ENCODE peak calls at places on chromosomes 5 and 9, in four cellular contexts. W is K562, D is HepG2, X is GM12878. B is an unnamed sample.

GRCh38 chr9:89757776-89758528 is 153.1 kb downstream of the GADD45G start:
- DNase-seq in W (no peak), D (no peak), X (no peak), B (no peak)

GRCh38 chr5:675111-675875 is 17.9 kb downstream of the TPPP start:
- DNase-seq in W (no peak), D (no peak), X (no peak), B (no peak)

GRCh38 chr5:134149571-134150303 is 27.0 kb downstream of the SKP1 start:
- DNase-seq in W (no peak), D (peak; percentile 94), X (no peak), B (no peak)

GRCh38 chr5:113581388-113581787 is 67.9 kb downstream of the YTHDC2 start:
- DNase-seq in W (no peak), D (no peak), X (no peak), B (no peak)

GRCh38 chr9:76297721-76298239 is 96.4 kb downstream of the RFK start:
- DNase-seq in W (no peak), D (no peak), X (no peak), B (no peak)

GRCh38 chr5:36246011-36246410 is 4.3 kb upstream of the NADK2 start:
- DNase-seq in W (no peak), D (no peak), X (no peak), B (no peak)

GRCh38 chr5:33769968-33770367 is 121.8 kb downstream of the ADAMTS12 start:
- DNase-seq in W (no peak), D (no peak), X (no peak), B (no peak)

GRCh38 chr5:1141827-1142226 is 30.0 kb upstream of the SLC12A7 start:
- DNase-seq in W (no peak), D (no peak), X (no peak), B (no peak)

GRCh38 chr5:96177303-96177869 is 215.7 kb upstream of the ELL2 start:
- DNase-seq in W (no peak), D (peak; percentile 40), X (peak; percentile 73), B (no peak)

GRCh38 chr9:124013263-124014211 is 2.0 kb downstream of the LHX2 start:
- DNase-seq in W (no peak), D (no peak), X (no peak), B (peak; percentile 61)

GRCh38 chr5:59007460-59008063 is 424.7 kb downstream of the RAB3C start:
- DNase-seq in W (peak; percentile 8), D (no peak), X (no peak), B (no peak)

GRCh38 chr5:143054480-143054941 is 284.3 kb downstream of the ARHGAP26 start:
- DNase-seq in W (peak; percentile 29), D (no peak), X (peak; percentile 97), B (no peak)

GRCh38 chr5:35004200-35004599 is 43.5 kb downstream of the AGXT2 start:
- DNase-seq in W (no peak), D (no peak), X (no peak), B (no peak)

GRCh38 chr5:13831236-13831810 is 113.2 kb downstream of the DNAH5 start:
- DNase-seq in W (no peak), D (no peak), X (no peak), B (no peak)

GRCh38 chr5:65032250-65032649 is 263.5 kb downstream of the CWC27 start:
- DNase-seq in W (peak; percentile 22), D (no peak), X (no peak), B (no peak)

GRCh38 chr5:172414618-172415599 is 39.4 kb downstream of the SH3PXD2B start:
- DNase-seq in W (no peak), D (peak; percentile 94), X (no peak), B (no peak)

GRCh38 chr9:7094052-7094451 is 336.3 kb downstream of the KDM4C start:
- DNase-seq in W (peak; percentile 18), D (peak; percentile 15), X (no peak), B (peak; percentile 23)

GRCh38 chr5:171434874-171435273 is 15.4 kb downstream of the FGF18 start:
- DNase-seq in W (no peak), D (no peak), X (no peak), B (no peak)

GRCh38 chr9:124356745-124357390 is 58.4 kb downstream of the PSMB7 start:
- DNase-seq in W (no peak), D (no peak), X (no peak), B (no peak)

GRCh38 chr9:100440071-100440470 is 13.1 kb downstream of the MSANTD3 start:
- DNase-seq in W (no peak), D (no peak), X (no peak), B (no peak)

DNA sequence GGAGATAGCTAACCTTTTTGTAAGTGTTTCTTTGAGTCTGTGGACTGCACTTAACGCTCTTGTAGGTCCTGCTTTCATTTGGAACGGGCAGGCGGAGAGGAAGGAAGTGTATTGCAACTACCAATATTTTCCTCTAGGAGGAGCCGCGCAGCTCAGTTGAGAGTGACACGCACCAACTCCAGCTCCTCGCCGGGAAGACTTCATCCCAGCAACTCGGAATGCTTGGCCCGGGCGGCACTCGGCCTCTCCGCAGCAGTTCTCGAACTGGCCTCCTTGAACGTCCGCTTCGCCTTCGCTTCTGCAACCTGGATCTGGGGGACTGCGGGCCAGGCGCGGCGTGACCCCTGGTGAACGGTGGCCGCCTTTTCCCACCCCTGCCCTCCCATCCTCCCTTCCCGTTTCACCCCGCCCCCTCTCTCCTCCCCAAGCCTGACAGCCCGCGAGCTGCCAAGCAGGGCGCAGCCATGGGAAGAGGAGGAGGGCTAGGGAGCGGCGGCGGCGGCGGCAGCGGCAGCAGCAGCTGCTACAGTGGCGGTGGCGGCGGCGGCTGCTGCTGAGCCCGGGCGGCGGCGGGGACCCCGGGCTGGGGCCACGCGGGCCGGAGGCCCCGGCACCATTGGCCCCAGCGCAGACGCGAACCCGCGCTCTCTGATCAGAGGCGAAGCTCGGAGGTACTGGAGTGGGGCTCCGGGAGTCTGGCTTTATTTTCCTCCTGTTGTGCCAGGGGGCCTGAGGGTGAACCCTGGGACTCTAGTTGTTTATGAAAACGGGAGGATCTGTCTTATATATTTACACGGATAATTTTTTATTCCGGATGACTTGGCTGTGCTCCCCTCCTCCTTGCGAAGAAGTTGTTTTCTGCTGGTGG is at the start of gene GHR:
- DNase-seq in W (peak; percentile 66), D (peak; percentile 72), X (no peak), B (peak; percentile 86)
- TF ChIP-seq ETV6 in W (no peak), D (no peak), X (no peak), B (no peak)

GRCh38 chr9:137304383-137305059 is 2.5 kb upstream of the NRARP start:
- DNase-seq in W (no peak), D (no peak), X (no peak), B (no peak)
- TF ChIP-seq MAX in W (no peak), D (no peak), X (no peak), B (no peak)

GRCh38 chr9:128469070-128469469 is 13.3 kb downstream of the ODF2 start:
- DNase-seq in W (peak; percentile 23), D (no peak), X (no peak), B (no peak)

GRCh38 chr9:128473104-128473503 is 17.3 kb downstream of the ODF2 start:
- DNase-seq in W (no peak), D (no peak), X (no peak), B (no peak)

GRCh38 chr9:128475867-128476266 is 20.1 kb downstream of the ODF2 start:
- DNase-seq in W (no peak), D (no peak), X (no peak), B (no peak)

GRCh38 chr9:128470560-128470959 is 14.8 kb downstream of the ODF2 start:
- DNase-seq in W (no peak), D (no peak), X (no peak), B (no peak)
- TF ChIP-seq ETV6 in W (no peak), D (no peak), X (no peak), B (no peak)

DNA sequence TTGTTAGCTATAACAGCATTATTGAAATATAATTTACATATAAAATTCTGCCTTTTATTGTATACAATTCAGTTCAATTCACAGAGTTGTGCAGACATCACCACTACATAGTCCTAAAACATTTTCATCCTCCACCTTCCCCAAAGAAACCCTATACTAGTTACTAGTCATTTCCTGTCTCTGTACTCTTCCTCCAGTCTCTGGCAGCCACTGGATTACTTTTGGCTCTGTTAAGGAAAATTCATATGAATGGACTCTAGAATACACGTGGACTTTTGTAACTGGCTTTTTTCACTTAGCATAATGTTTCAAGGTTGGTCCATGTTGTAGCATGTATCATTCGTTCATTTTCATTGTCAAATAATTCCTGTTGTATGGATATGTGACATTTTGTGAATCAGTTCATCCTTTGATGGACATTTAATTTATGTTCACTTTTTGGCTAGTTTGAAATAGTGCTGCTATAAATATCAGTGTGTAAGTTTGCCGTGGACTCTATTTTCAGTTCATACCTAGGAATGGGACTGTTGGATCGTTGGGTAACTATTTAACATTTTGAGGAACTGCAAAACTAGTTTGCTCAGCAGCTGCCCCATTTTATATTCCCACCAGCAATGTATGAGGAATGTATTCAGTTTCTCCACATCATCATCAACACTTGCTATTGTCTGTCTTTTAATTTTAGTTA is 9.7 kb downstream of the ICE1 start:
- DNase-seq in W (no peak), D (no peak), X (no peak), B (no peak)
- TF ChIP-seq MAX in W (no peak), D (no peak), X (no peak), B (no peak)

DNA sequence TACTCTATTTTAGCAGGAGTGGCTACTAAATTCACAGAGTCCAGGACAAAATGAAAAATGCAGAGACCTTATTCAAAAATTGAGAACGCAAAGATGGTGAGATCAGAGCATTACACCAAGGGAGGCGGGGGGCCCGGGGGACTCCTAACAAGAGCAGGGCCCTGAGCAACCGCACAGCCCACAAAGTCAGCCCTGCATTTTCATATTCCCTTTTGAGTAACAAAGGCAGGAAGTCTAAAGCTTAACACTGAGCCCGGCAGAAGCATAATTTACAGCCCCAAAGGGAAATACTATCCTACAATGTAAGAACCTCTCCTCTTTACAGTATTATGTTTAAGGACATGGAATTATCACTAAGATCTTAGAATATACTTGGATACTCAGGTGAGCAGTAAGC is 69.3 kb downstream of the TLE1 start:
- DNase-seq in W (no peak), D (no peak), X (no peak), B (no peak)
- TF ChIP-seq ETV6 in W (no peak), D (no peak), X (no peak), B (no peak)

GRCh38 chr9:133916159-133916541 is 76.0 kb downstream of the VAV2 start:
- DNase-seq in W (no peak), D (no peak), X (no peak), B (no peak)

GRCh38 chr9:133913571-133914369 is 78.4 kb downstream of the VAV2 start:
- DNase-seq in W (no peak), D (no peak), X (no peak), B (no peak)

GRCh38 chr9:133914483-133915342 is 77.4 kb downstream of the VAV2 start:
- DNase-seq in W (no peak), D (peak; percentile 80), X (no peak), B (no peak)

GRCh38 chr9:133917407-133917806 is 74.7 kb downstream of the VAV2 start:
- DNase-seq in W (no peak), D (peak; percentile 32), X (no peak), B (no peak)

GRCh38 chr9:133915534-133916158 is 76.5 kb downstream of the VAV2 start:
- DNase-seq in W (no peak), D (no peak), X (no peak), B (no peak)
- TF ChIP-seq MAX in W (peak; percentile 31), D (no peak), X (no peak), B (no peak)

B was measured in WTC11.